ENCODE peak calls at places on chromosomes 1 and 21, in seven cellular contexts. T, O, D, I, H, U and Z are unnamed samples.

GRCh38 chr21:37413553-37414291 is 47.1 kb downstream of the DYRK1A start:
- DNase-seq in T (no peak), O (no peak), D (no peak), I (no peak), H (no peak), U (no peak), Z (no peak)

GRCh38 chr1:23395162-23395724 is 25.6 kb upstream of the ZNF436 start:
- DNase-seq in T (no peak), O (no peak), D (no peak), I (peak), H (peak), U (no peak), Z (no peak)

GRCh38 chr1:18539171-18539570 is 58.4 kb downstream of the KLHDC7A start:
- DNase-seq in T (no peak), O (no peak), D (no peak), I (no peak), H (peak), U (no peak), Z (no peak)

GRCh38 chr1:246001142-246001812 is 505.8 kb downstream of the SMYD3 start:
- DNase-seq in T (no peak), O (no peak), D (no peak), I (no peak), H (no peak), U (no peak), Z (no peak)

GRCh38 chr1:65225179-65225578 is 77.2 kb downstream of the AK4 start:
- DNase-seq in T (no peak), O (no peak), D (no peak), I (no peak), H (no peak), U (no peak), Z (no peak)

GRCh38 chr1:243213045-243213787 is 41.9 kb downstream of the CEP170 start:
- DNase-seq in T (no peak), O (no peak), D (no peak), I (no peak), H (no peak), U (no peak), Z (no peak)

GRCh38 chr1:8077120-8077573 is 51.0 kb upstream of the ERRFI1 start:
- DNase-seq in T (no peak), O (peak), D (no peak), I (peak), H (peak), U (no peak), Z (no peak)

GRCh38 chr1:22711071-22711470 is 432 bp downstream of the EPHB2 start:
- DNase-seq in T (no peak), O (no peak), D (no peak), I (peak), H (peak), U (no peak), Z (no peak)

GRCh38 chr1:80214888-80215540 is 1208.5 kb upstream of the ADGRL4 start:
- DNase-seq in T (no peak), O (no peak), D (no peak), I (no peak), H (no peak), U (no peak), Z (peak)

GRCh38 chr1:146016891-146017290 is 4.6 kb downstream of the HJV start:
- DNase-seq in T (no peak), O (no peak), D (no peak), I (no peak), H (no peak), U (no peak), Z (no peak)

GRCh38 chr1:56374026-56374974 is 205.1 kb downstream of the PLPP3 start:
- DNase-seq in T (no peak), O (peak), D (no peak), I (peak), H (no peak), U (peak), Z (no peak)

GRCh38 chr1:209840611-209841010 is 12.8 kb downstream of the UTP25 start:
- DNase-seq in T (no peak), O (no peak), D (no peak), I (no peak), H (no peak), U (no peak), Z (no peak)

GRCh38 chr1:72724951-72725863 is 442.9 kb upstream of the NEGR1 start:
- DNase-seq in T (no peak), O (no peak), D (no peak), I (peak), H (peak), U (peak), Z (no peak)

GRCh38 chr1:206967096-206967851 is 3.0 kb downstream of the FCAMR start:
- DNase-seq in T (no peak), O (no peak), D (no peak), I (no peak), H (no peak), U (no peak), Z (peak)

GRCh38 chr1:230589951-230590350 is 52.3 kb upstream of the COG2 start:
- DNase-seq in T (no peak), O (no peak), D (no peak), I (no peak), H (no peak), U (no peak), Z (no peak)

GRCh38 chr1:44524180-44524579 is 119.1 kb downstream of the RNF220 start:
- DNase-seq in T (no peak), O (no peak), D (no peak), I (no peak), H (peak), U (no peak), Z (no peak)

GRCh38 chr1:201791051-201791774 is 37.7 kb upstream of the IPO9 start:
- DNase-seq in T (no peak), O (no peak), D (no peak), I (no peak), H (no peak), U (no peak), Z (no peak)

GRCh38 chr1:37945743-37946702 is 830 bp downstream of the INPP5B start:
- DNase-seq in T (no peak), O (peak), D (no peak), I (no peak), H (peak), U (no peak), Z (no peak)

GRCh38 chr1:77829851-77830250 is 50.4 kb downstream of the MIGA1 start:
- DNase-seq in T (no peak), O (no peak), D (no peak), I (no peak), H (no peak), U (no peak), Z (no peak)